ENCODE peak calls at places on chromosome 14, in four cellular contexts. W is mammary epithelial cell; M is frontal cortex; Y is stimulated activated CD4-positive, alpha-beta T cell treated with anti-CD3 and anti-CD28 coated beads, Interleukin-15, amount 100 ng/mL, for 1 hour. J is an unnamed sample.

GRCh38 chr14:60512952-60513554 is 4.1 kb downstream of the SIX6 start:
- DNase-seq in W (no peak), M (no peak), Y (no peak), J (no peak)

GRCh38 chr14:26794731-26795130 is 196.9 kb upstream of the NOVA1 start:
- DNase-seq in W (no peak), M (no peak), Y (no peak), J (no peak)

GRCh38 chr14:44109041-44109440 is 398.0 kb downstream of the FSCB start:
- DNase-seq in W (no peak), M (no peak), Y (no peak), J (no peak)

GRCh38 chr14:91377700-91378652 is 39.6 kb downstream of the CCDC88C start:
- DNase-seq in W (no peak), M (no peak), Y (no peak), J (no peak)

GRCh38 chr14:35944847-35945246 is 118.7 kb downstream of the BRMS1L start:
- DNase-seq in W (peak), M (no peak), Y (no peak), J (no peak)

GRCh38 chr14:76304536-76305473 is 71.1 kb upstream of the ESRRB start:
- DNase-seq in W (no peak), M (no peak), Y (no peak), J (peak)

GRCh38 chr14:52328286-52328685 is 14.2 kb downstream of the PTGER2 start:
- DNase-seq in W (peak), M (no peak), Y (no peak), J (no peak)

GRCh38 chr14:81033841-81034240 is 78.4 kb downstream of the TSHR start:
- DNase-seq in W (no peak), M (no peak), Y (no peak), J (no peak)

GRCh38 chr14:59116984-59117415 is 71.5 kb upstream of the DAAM1 start:
- DNase-seq in W (peak), M (no peak), Y (no peak), J (no peak)

GRCh38 chr14:73924337-73924736 is 25.6 kb downstream of the FAM161B start:
- DNase-seq in W (no peak), M (no peak), Y (no peak), J (no peak)

GRCh38 chr14:49770212-49770817 is 2.4 kb downstream of the KLHDC2 start:
- DNase-seq in W (no peak), M (no peak), Y (no peak), J (no peak)

GRCh38 chr14:23361763-23362162 is 3.2 kb downstream of the EFS start:
- DNase-seq in W (no peak), M (no peak), Y (no peak), J (no peak)

GRCh38 chr14:71358209-71358931 is 451.1 kb downstream of the PCNX1 start:
- DNase-seq in W (no peak), M (no peak), Y (no peak), J (no peak)

GRCh38 chr14:51520087-51520486 is 131.6 kb upstream of the FRMD6 start:
- DNase-seq in W (peak), M (no peak), Y (no peak), J (no peak)

GRCh38 chr14:80310950-80311349 is 99.6 kb upstream of the DIO2 start:
- DNase-seq in W (no peak), M (no peak), Y (no peak), J (no peak)

GRCh38 chr14:64873506-64874220 is 6.0 kb downstream of the SPTB start:
- DNase-seq in W (no peak), M (no peak), Y (no peak), J (no peak)

GRCh38 chr14:31487891-31488290 is at the start of gene GPR33:
- DNase-seq in W (no peak), M (no peak), Y (no peak), J (no peak)

GRCh38 chr14:93969082-93969828 is 7.1 kb downstream of the ASB2 start:
- DNase-seq in W (no peak), M (no peak), Y (no peak), J (no peak)

GRCh38 chr14:94021416-94022157 is 4.6 kb upstream of the OTUB2 start:
- DNase-seq in W (no peak), M (no peak), Y (no peak), J (no peak)

GRCh38 chr14:56002876-56003625 is 115.2 kb upstream of the PELI2 start:
- DNase-seq in W (no peak), M (no peak), Y (no peak), J (no peak)

GRCh38 chr14:20679907-20680306 is 4.5 kb upstream of the RNASE4 start:
- DNase-seq in W (no peak), M (no peak), Y (no peak), J (no peak)

GRCh38 chr14:26841920-26842741 is 244.3 kb upstream of the NOVA1 start:
- DNase-seq in W (peak), M (no peak), Y (no peak), J (no peak)

GRCh38 chr14:105468621-105469241 is 5.9 kb upstream of the CRIP2 start:
- DNase-seq in W (no peak), M (peak), Y (no peak), J (no peak)

GRCh38 chr14:76768201-76768656 is 7.0 kb downstream of the VASH1 start:
- DNase-seq in W (no peak), M (no peak), Y (peak), J (no peak)

GRCh38 chr14:65229431-65230286 is 127.3 kb upstream of the MAX start:
- DNase-seq in W (peak), M (no peak), Y (peak), J (peak)

GRCh38 chr14:101122855-101123129 is 219.3 kb upstream of the RTL1 start:
- DNase-seq in W (no peak), M (no peak), Y (no peak), J (no peak)

GRCh38 chr14:72920008-72920407 is 6.3 kb upstream of the DCAF4 start:
- DNase-seq in W (no peak), M (no peak), Y (no peak), J (no peak)

GRCh38 chr14:38137005-38137404 is 70.7 kb upstream of the SSTR1 start:
- DNase-seq in W (no peak), M (no peak), Y (no peak), J (no peak)

GRCh38 chr14:34035177-34035933 is 84.5 kb upstream of the EGLN3 start:
- DNase-seq in W (peak), M (no peak), Y (no peak), J (no peak)

GRCh38 chr14:52266179-52266578 is 1.3 kb upstream of the PTGDR start:
- DNase-seq in W (peak), M (no peak), Y (no peak), J (no peak)

GRCh38 chr14:34496679-34497513 is 34.9 kb upstream of the SPTSSA start:
- DNase-seq in W (peak), M (peak), Y (no peak), J (peak)

GRCh38 chr14:73741386-73741875 is 27.2 kb upstream of the PNMA1 start:
- DNase-seq in W (peak), M (no peak), Y (peak), J (peak)

GRCh38 chr14:33916663-33917565 is 34.0 kb downstream of the EGLN3 start:
- DNase-seq in W (peak), M (no peak), Y (no peak), J (no peak)